ENCODE peak calls at places on chromosomes 11 and 22, in four cellular contexts. J, F, I and T are unnamed samples.

GRCh38 chr11:46392421-46393230 is 1.1 kb upstream of the CHRM4 start:
- DNase-seq in J (peak; percentile 90), F (no peak), I (peak; percentile 91), T (peak; percentile 86)

GRCh38 chr22:30312053-30312452 is 14.7 kb downstream of the TBC1D10A start:
- DNase-seq in J (no peak), F (peak; percentile 51), I (no peak), T (peak; percentile 87)

GRCh38 chr11:126132319-126132718 is 69.7 kb upstream of the CDON start:
- DNase-seq in J (peak; percentile 70), F (peak; percentile 8), I (no peak), T (peak; percentile 62)

GRCh38 chr11:121741954-121742361 is 289.2 kb upstream of the SORL1-AS1 start:
- DNase-seq in J (peak; percentile 21), F (no peak), I (no peak), T (no peak)

GRCh38 chr11:116732740-116733385 is 39.9 kb downstream of the BUD13 start:
- DNase-seq in J (peak; percentile 73), F (peak; percentile 45), I (peak; percentile 87), T (no peak)

GRCh38 chr22:48240165-48240934 is 1477.9 kb downstream of the TBC1D22A start:
- DNase-seq in J (no peak), F (no peak), I (no peak), T (no peak)

GRCh38 chr11:73326929-73327811 is 19.1 kb downstream of the ARHGEF17 start:
- DNase-seq in J (peak; percentile 37), F (no peak), I (no peak), T (peak; percentile 40)

GRCh38 chr11:115759622-115760527 is 255.7 kb upstream of the CADM1 start:
- DNase-seq in J (peak; percentile 20), F (no peak), I (no peak), T (no peak)

GRCh38 chr11:57240007-57240406 is 3.0 kb upstream of the APLNR start:
- DNase-seq in J (no peak), F (no peak), I (no peak), T (no peak)

GRCh38 chr11:16902182-16902581 is 112.0 kb downstream of the PLEKHA7 start:
- DNase-seq in J (no peak), F (peak; percentile 48), I (no peak), T (peak; percentile 80)

GRCh38 chr22:32469799-32470212 is 4.8 kb upstream of the FBXO7 start:
- DNase-seq in J (peak; percentile 12), F (peak; percentile 13), I (no peak), T (peak; percentile 58)